ENCODE peak calls at places on chromosomes 6 and 20, in seven cellular contexts. M is CD4-positive, alpha-beta T cell; A is omental fat pad; H is esophagus squamous epithelium; T is CD8-positive, alpha-beta T cell; D is lower leg skin; Y is bronchial epithelial cell. F is an unnamed sample.

GRCh38 chr6:134750669-134751068 is 199.2 kb downstream of the ALDH8A1 start:
- DNase-seq in M (no peak), A (no peak), H (no peak), T (no peak), D (no peak), Y (no peak), F (no peak)

GRCh38 chr20:35263609-35264223 is 14.2 kb downstream of the MMP24OS start:
- DNase-seq in M (no peak), A (no peak), H (no peak), T (no peak), D (no peak), Y (no peak), F (no peak)

GRCh38 chr6:87237804-87238203 is 82.4 kb downstream of the ZNF292 start:
- DNase-seq in M (no peak), A (no peak), H (no peak), T (no peak), D (no peak), Y (peak; percentile 45), F (no peak)

GRCh38 chr6:142112451-142113061 is 20.2 kb upstream of the GJE1 start:
- DNase-seq in M (peak; percentile 33), A (peak; percentile 71), H (no peak), T (peak; percentile 19), D (peak; percentile 71), Y (peak; percentile 67), F (peak; percentile 79)

GRCh38 chr6:1327630-1328029 is 15.7 kb downstream of the FOXQ1 start:
- DNase-seq in M (no peak), A (no peak), H (no peak), T (no peak), D (no peak), Y (no peak), F (no peak)

GRCh38 chr20:63394069-63394468 is 32.9 kb upstream of the CHRNA4 start:
- DNase-seq in M (no peak), A (no peak), H (no peak), T (no peak), D (no peak), Y (no peak), F (no peak)

GRCh38 chr6:33433560-33434191 is 13.8 kb downstream of the SYNGAP1 start:
- DNase-seq in M (no peak), A (no peak), H (no peak), T (no peak), D (no peak), Y (no peak), F (no peak)

GRCh38 chr6:34161857-34162515 is 16.1 kb upstream of the GRM4 start:
- DNase-seq in M (no peak), A (no peak), H (no peak), T (no peak), D (no peak), Y (no peak), F (no peak)

GRCh38 chr6:83378621-83379388 is 52.0 kb downstream of the ME1 start:
- DNase-seq in M (no peak), A (no peak), H (no peak), T (no peak), D (no peak), Y (peak; percentile 26), F (no peak)

GRCh38 chr6:91669904-91670295 is 1083.0 kb upstream of the MAP3K7 start:
- DNase-seq in M (no peak), A (no peak), H (no peak), T (no peak), D (no peak), Y (no peak), F (no peak)

GRCh38 chr6:134774244-134774643 is 175.7 kb downstream of the ALDH8A1 start:
- DNase-seq in M (no peak), A (no peak), H (no peak), T (no peak), D (no peak), Y (peak; percentile 48), F (no peak)

GRCh38 chr6:135299256-135299655 is 118.1 kb downstream of the MYB start:
- DNase-seq in M (no peak), A (no peak), H (no peak), T (no peak), D (no peak), Y (no peak), F (no peak)

GRCh38 chr6:135087403-135087802 is 32.8 kb upstream of the HBS1L start:
- DNase-seq in M (peak; percentile 10), A (no peak), H (no peak), T (no peak), D (no peak), Y (no peak), F (no peak)

GRCh38 chr20:3572151-3572550 is 91.0 kb downstream of the GFRA4 start:
- DNase-seq in M (no peak), A (no peak), H (no peak), T (no peak), D (no peak), Y (no peak), F (no peak)

GRCh38 chr6:137866200-137866913 is 702 bp upstream of the TNFAIP3 start:
- DNase-seq in M (peak; percentile 25), A (no peak), H (no peak), T (no peak), D (peak; percentile 57), Y (no peak), F (peak; percentile 85)

GRCh38 chr6:170524188-170524535 is 28.9 kb downstream of the PSMB1 start:
- DNase-seq in M (no peak), A (no peak), H (no peak), T (no peak), D (no peak), Y (no peak), F (no peak)

GRCh38 chr6:14316911-14317535 is 199.5 kb downstream of the CD83 start:
- DNase-seq in M (no peak), A (no peak), H (no peak), T (no peak), D (no peak), Y (no peak), F (no peak)
- TF ChIP-seq CTCF in M (peak; percentile 20), A (no peak), H (no peak), T (no peak), D (no peak), Y (peak; percentile 35), F (no peak)

GRCh38 chr6:152435816-152436215 is 201.3 kb downstream of the SYNE1 start:
- DNase-seq in M (no peak), A (no peak), H (no peak), T (no peak), D (no peak), Y (no peak), F (no peak)

GRCh38 chr6:152428126-152428525 is 209.0 kb downstream of the SYNE1 start:
- DNase-seq in M (no peak), A (no peak), H (no peak), T (no peak), D (no peak), Y (no peak), F (peak; percentile 65)

DNA sequence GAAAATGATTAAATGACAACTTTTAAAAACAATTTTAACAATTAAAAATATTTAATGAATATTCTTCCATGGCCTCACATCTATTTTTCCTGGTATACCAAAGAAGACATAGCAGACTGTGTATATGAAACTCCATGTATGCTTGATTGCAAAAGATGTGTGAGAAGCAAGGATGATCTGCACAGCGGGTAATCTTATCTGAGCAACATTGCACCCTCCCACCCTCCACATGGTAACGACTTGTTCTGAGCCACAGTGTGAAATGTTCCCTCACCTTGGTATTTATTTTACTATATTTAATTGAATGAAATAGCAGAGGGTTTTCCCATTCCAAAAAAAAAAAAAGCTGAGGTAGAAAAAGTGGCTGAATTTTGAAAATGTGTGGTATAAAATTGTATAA is 204.4 kb downstream of the SYNE1 start:
- DNase-seq in M (no peak), A (no peak), H (no peak), T (no peak), D (no peak), Y (no peak), F (no peak)
- TF ChIP-seq CTCF in M (no peak), A (no peak), H (no peak), T (no peak), D (no peak), Y (no peak), F (no peak)

DNA sequence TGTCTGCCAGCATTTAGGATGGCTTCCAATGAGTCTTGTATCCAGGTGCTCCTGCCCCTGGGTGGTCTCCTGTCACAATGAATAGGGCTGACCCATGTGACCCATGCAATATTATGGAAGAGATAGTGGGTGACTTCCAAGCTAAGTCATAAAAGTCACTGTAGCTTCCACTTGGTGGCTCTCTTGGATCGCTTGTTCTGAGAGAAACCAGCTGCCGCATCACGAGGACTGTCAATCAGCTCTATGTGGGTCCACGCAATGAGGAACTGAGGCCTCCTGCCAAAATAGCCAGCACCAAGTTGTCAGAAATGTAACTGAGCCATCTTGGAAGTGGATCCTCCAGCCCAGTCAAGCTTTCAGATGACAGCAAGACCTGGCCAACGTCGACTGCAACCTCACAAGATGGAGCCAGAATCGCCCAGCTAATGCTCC is 14.9 kb upstream of the MATN4 start:
- DNase-seq in M (no peak), A (no peak), H (no peak), T (no peak), D (peak; percentile 68), Y (peak; percentile 58), F (no peak)
- TF ChIP-seq CTCF in M (no peak), A (no peak), H (peak; percentile 34), T (no peak), D (no peak), Y (peak; percentile 38), F (peak; percentile 41)

GRCh38 chr20:58372836-58373235 is 16.2 kb upstream of the VAPB start:
- DNase-seq in M (no peak), A (no peak), H (no peak), T (no peak), D (no peak), Y (no peak), F (no peak)

GRCh38 chr20:58377017-58377416 is 12.0 kb upstream of the VAPB start:
- DNase-seq in M (no peak), A (no peak), H (no peak), T (no peak), D (no peak), Y (no peak), F (no peak)

GRCh38 chr20:58374906-58375760 is 13.9 kb upstream of the VAPB start:
- DNase-seq in M (no peak), A (no peak), H (no peak), T (no peak), D (no peak), Y (no peak), F (no peak)

GRCh38 chr20:58375796-58376195 is 13.2 kb upstream of the VAPB start:
- DNase-seq in M (no peak), A (no peak), H (no peak), T (no peak), D (no peak), Y (no peak), F (no peak)

DNA sequence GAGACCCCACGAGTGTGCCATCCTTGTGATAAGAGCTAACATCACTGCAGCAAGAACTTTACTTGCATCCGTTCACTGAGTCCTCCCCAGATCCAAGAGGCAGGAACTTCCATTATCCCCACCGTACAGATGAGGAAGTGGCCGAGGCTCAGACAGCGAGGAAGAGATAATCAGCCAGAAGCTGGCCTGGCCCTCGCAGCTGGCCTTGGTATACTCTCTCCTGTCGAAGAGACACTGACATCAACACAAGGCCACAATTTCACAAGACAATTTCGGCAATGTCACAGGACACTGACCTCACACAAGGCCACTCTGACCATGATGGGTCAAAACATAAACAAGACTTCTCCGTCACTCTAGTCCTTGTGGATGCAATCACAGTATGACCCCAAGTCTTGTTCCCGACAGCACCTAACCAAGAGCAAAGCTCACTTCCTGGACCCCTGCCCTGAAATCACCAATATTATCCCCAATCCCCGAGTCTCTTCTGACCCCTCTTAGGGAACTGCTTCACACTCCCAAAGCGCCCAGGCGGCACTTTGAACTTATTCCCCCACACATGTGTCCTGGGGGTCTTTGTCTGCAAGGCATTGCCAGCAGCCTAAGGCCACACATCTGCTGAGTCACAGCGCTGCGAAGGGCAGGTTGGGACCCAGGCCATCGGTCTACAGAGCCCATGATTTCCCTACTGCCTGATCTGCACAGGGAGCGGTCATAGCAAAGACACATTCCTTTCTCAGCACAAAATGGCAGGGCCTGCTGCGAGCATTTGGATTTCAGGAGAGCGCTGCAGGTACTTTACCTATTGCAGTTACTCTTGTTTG is 14.8 kb upstream of the VAPB start:
- DNase-seq in M (no peak), A (no peak), H (no peak), T (no peak), D (no peak), Y (no peak), F (no peak)
- TF ChIP-seq CTCF in M (no peak), A (no peak), H (no peak), T (no peak), D (no peak), Y (no peak), F (no peak)

F was measured in ascending aorta.